ENCODE peak calls at places on chromosomes 16 and 17, in eight cellular contexts. One of them, this sample, is unnamed.

GRCh38 chr17:79010304-79010646 is 711 bp upstream of the CANT1 start:
- DNase-seq in GM23338: no peak
- DNase-seq in SK-N-SH: no peak
- DNase-seq in CD4-positive, alpha-beta T cell: no peak
- DNase-seq in esophagus squamous epithelium: no peak
- DNase-seq in mammary epithelial cell: no peak
- DNase-seq in pancreas: no peak
- DNase-seq in heart right ventricle: no peak
- DNase-seq in this sample: no peak

GRCh38 chr17:48641541-48642058 is 15.4 kb upstream of the HOXB9 start:
- DNase-seq in pancreas: no peak
- DNase-seq in SK-N-SH: no peak
- DNase-seq in esophagus squamous epithelium: no peak
- DNase-seq in CD4-positive, alpha-beta T cell: no peak
- DNase-seq in heart right ventricle: no peak
- DNase-seq in mammary epithelial cell: no peak
- DNase-seq in GM23338: peak; percentile 63
- DNase-seq in this sample: no peak

GRCh38 chr16:69871708-69872107 is 79.4 kb upstream of the CLEC18A start:
- DNase-seq in SK-N-SH: no peak
- DNase-seq in CD4-positive, alpha-beta T cell: no peak
- DNase-seq in heart right ventricle: no peak
- DNase-seq in pancreas: no peak
- DNase-seq in esophagus squamous epithelium: no peak
- DNase-seq in GM23338: no peak
- DNase-seq in mammary epithelial cell: no peak
- DNase-seq in this sample: no peak

GRCh38 chr16:68504066-68504465 is 35.0 kb upstream of the ZFP90 start:
- DNase-seq in heart right ventricle: no peak
- DNase-seq in CD4-positive, alpha-beta T cell: no peak
- DNase-seq in esophagus squamous epithelium: no peak
- DNase-seq in pancreas: peak; percentile 12
- DNase-seq in SK-N-SH: no peak
- DNase-seq in mammary epithelial cell: no peak
- DNase-seq in GM23338: no peak
- DNase-seq in this sample: no peak

GRCh38 chr17:66910651-66911285 is 53.7 kb upstream of the CACNG4 start:
- DNase-seq in CD4-positive, alpha-beta T cell: no peak
- DNase-seq in pancreas: no peak
- DNase-seq in mammary epithelial cell: no peak
- DNase-seq in SK-N-SH: no peak
- DNase-seq in heart right ventricle: no peak
- DNase-seq in GM23338: no peak
- DNase-seq in esophagus squamous epithelium: no peak
- DNase-seq in this sample: no peak

GRCh38 chr17:55816532-55817272 is 65.9 kb downstream of the PCTP start:
- DNase-seq in mammary epithelial cell: no peak
- DNase-seq in CD4-positive, alpha-beta T cell: no peak
- DNase-seq in pancreas: no peak
- DNase-seq in heart right ventricle: no peak
- DNase-seq in GM23338: no peak
- DNase-seq in esophagus squamous epithelium: no peak
- DNase-seq in SK-N-SH: no peak
- DNase-seq in this sample: no peak

GRCh38 chr17:57940653-57941329 is 14.4 kb downstream of the CUEDC1 start:
- DNase-seq in pancreas: no peak
- DNase-seq in mammary epithelial cell: no peak
- DNase-seq in CD4-positive, alpha-beta T cell: no peak
- DNase-seq in heart right ventricle: no peak
- DNase-seq in SK-N-SH: no peak
- DNase-seq in esophagus squamous epithelium: no peak
- DNase-seq in GM23338: no peak
- DNase-seq in this sample: no peak

GRCh38 chr17:63189082-63189481 is 223.0 kb downstream of the TANC2 start:
- DNase-seq in CD4-positive, alpha-beta T cell: no peak
- DNase-seq in GM23338: no peak
- DNase-seq in SK-N-SH: no peak
- DNase-seq in mammary epithelial cell: peak; percentile 58
- DNase-seq in esophagus squamous epithelium: no peak
- DNase-seq in heart right ventricle: no peak
- DNase-seq in pancreas: no peak
- DNase-seq in this sample: no peak

GRCh38 chr16:67202956-67203493 is 4.1 kb downstream of the ELMO3 start:
- DNase-seq in esophagus squamous epithelium: no peak
- DNase-seq in mammary epithelial cell: no peak
- DNase-seq in heart right ventricle: no peak
- DNase-seq in CD4-positive, alpha-beta T cell: no peak
- DNase-seq in GM23338: no peak
- DNase-seq in SK-N-SH: no peak
- DNase-seq in pancreas: no peak
- DNase-seq in this sample: no peak

GRCh38 chr16:57635266-57636097 is 7.1 kb downstream of the ADGRG1 start:
- DNase-seq in heart right ventricle: no peak
- DNase-seq in CD4-positive, alpha-beta T cell: no peak
- DNase-seq in SK-N-SH: no peak
- DNase-seq in esophagus squamous epithelium: no peak
- DNase-seq in GM23338: no peak
- DNase-seq in pancreas: no peak
- DNase-seq in mammary epithelial cell: no peak
- DNase-seq in this sample: no peak
- H3K27me3 ChIP-seq in heart right ventricle: no peaks in the 10 kb centered on the region
- H3K27me3 ChIP-seq in CD4-positive, alpha-beta T cell: peaks cover 6% of the 10 kb centered on the region
- H3K27me3 ChIP-seq in SK-N-SH: no peaks in the 10 kb centered on the region
- H3K27me3 ChIP-seq in esophagus squamous epithelium: no peaks in the 10 kb centered on the region
- H3K27me3 ChIP-seq in GM23338: no peaks in the 10 kb centered on the region
- H3K27me3 ChIP-seq in pancreas: no peaks in the 10 kb centered on the region
- H3K27me3 ChIP-seq in mammary epithelial cell: no peaks in the 10 kb centered on the region
- H3K27me3 ChIP-seq in this sample: no peaks in the 10 kb centered on the region

DNA sequence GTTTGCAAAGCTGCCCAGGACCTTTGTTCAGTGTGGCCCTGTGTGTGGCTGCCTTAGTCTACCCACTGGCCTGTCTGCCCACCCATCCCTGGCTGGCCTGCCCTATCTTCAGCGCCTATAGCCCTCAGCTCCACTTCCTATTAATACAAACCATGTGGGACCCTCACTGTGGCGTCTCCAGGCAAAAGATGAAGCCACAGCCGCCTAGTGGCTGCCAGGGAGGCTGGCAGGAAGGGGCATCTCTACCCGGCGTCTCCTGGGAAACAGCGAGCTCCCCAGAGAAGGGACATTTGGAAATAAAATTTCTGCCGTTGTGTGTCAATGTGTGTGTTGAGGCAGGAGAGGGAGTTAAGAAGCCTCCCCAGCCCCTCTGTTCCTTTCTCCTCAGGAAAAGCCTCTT is 31.5 kb downstream of the NEUROD2 start:
- DNase-seq in GM23338: peak; percentile 83
- DNase-seq in SK-N-SH: peak; percentile 87
- DNase-seq in esophagus squamous epithelium: no peak
- DNase-seq in mammary epithelial cell: no peak
- DNase-seq in pancreas: no peak
- DNase-seq in CD4-positive, alpha-beta T cell: no peak
- DNase-seq in heart right ventricle: no peak
- DNase-seq in this sample: no peak
- TF ChIP-seq CTCF in GM23338: peak; percentile 66
- TF ChIP-seq CTCF in SK-N-SH: peak; percentile 67
- TF ChIP-seq CTCF in esophagus squamous epithelium: peak; percentile 35
- TF ChIP-seq CTCF in mammary epithelial cell: peak; percentile 59
- TF ChIP-seq CTCF in pancreas: no peak
- TF ChIP-seq CTCF in CD4-positive, alpha-beta T cell: peak; percentile 25
- TF ChIP-seq CTCF in heart right ventricle: no peak
- TF ChIP-seq CTCF in this sample: peak; percentile 79

DNA sequence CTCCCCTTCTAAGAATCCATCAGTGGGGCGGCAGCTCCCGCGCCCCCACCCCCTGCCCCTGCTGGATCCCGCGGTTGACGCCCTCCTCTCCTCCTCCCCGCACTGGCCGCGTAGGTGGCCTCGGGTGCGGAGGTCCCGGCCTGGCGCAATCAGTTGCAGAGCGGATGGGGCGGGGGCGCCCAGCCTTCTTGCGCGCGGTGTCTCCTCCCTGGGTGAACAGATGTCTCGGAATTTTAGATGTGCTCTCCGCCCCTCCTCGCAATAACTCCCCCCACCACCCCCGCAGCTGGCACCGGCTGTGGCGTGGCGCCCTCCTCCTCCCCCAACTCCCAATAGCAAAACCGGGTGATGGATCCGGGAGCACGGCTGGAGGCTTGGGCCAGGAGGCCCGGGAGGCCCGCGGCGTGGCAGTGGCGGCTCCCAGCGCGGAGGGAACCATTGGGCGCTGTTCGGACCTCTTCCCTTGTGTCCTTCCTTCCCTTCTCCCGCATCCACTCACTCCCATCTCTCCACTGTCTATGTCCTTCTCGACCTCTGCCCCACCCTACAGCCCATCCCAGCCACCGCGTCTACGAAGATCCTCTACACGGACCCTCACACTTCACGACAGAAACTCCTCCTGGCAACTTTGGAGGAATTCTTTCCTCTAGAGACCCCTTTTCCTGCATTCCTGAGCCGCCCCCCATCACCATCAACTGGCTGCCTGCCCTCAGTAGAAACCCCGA is 11.0 kb downstream of the NEUROD2 start:
- DNase-seq in esophagus squamous epithelium: no peak
- DNase-seq in SK-N-SH: peak; percentile 61
- DNase-seq in mammary epithelial cell: no peak
- DNase-seq in GM23338: no peak
- DNase-seq in heart right ventricle: no peak
- DNase-seq in pancreas: no peak
- DNase-seq in CD4-positive, alpha-beta T cell: no peak
- DNase-seq in this sample: no peak
- H3K27me3 ChIP-seq in esophagus squamous epithelium: peaks cover 59% of the 10 kb centered on the region
- H3K27me3 ChIP-seq in SK-N-SH: peaks cover 71% of the 10 kb centered on the region
- H3K27me3 ChIP-seq in mammary epithelial cell: peaks cover 46% of the 10 kb centered on the region
- H3K27me3 ChIP-seq in GM23338: peaks cover 98% of the 10 kb centered on the region
- H3K27me3 ChIP-seq in heart right ventricle: peaks cover 19% of the 10 kb centered on the region
- H3K27me3 ChIP-seq in pancreas: no peaks in the 10 kb centered on the region
- H3K27me3 ChIP-seq in CD4-positive, alpha-beta T cell: peaks cover 89% of the 10 kb centered on the region
- H3K27me3 ChIP-seq in this sample: peaks cover 88% of the 10 kb centered on the region

GRCh38 chr17:40340880-40341807 is 23.4 kb downstream of the GJD3 start:
- DNase-seq in CD4-positive, alpha-beta T cell: peak; percentile 92
- DNase-seq in SK-N-SH: peak; percentile 88
- DNase-seq in esophagus squamous epithelium: peak; percentile 70
- DNase-seq in mammary epithelial cell: peak; percentile 52
- DNase-seq in pancreas: peak; percentile 92
- DNase-seq in heart right ventricle: peak; percentile 93
- DNase-seq in GM23338: peak; percentile 91
- DNase-seq in this sample: no peak
- TF ChIP-seq CTCF in CD4-positive, alpha-beta T cell: peak; percentile 55
- TF ChIP-seq CTCF in SK-N-SH: no peak
- TF ChIP-seq CTCF in esophagus squamous epithelium: peak; percentile 33
- TF ChIP-seq CTCF in mammary epithelial cell: no peak
- TF ChIP-seq CTCF in pancreas: no peak
- TF ChIP-seq CTCF in heart right ventricle: peak; percentile 45
- TF ChIP-seq CTCF in GM23338: no peak
- TF ChIP-seq CTCF in this sample: peak; percentile 34

This sample was measured in kidney epithelial cell.